ENCODE peak calls at places on chromosome 2, in six cellular contexts. One of them, this sample, is unnamed.
A peak's percentile ranks its signal among the peaks of the same experiment; 100 is the strongest.

GRCh38 chr2:163735692-163736432 is at the start of gene FIGN:
- DNase-seq in AG09309: peak; percentile 61
- DNase-seq in epithelial cell of esophagus: peak; percentile 82
- DNase-seq in stomach: peak; percentile 73
- DNase-seq in HCT116: no peak
- DNase-seq in psoas muscle: peak; percentile 85
- DNase-seq in this sample: peak; percentile 55

GRCh38 chr2:31086585-31086984 is 51.7 kb downstream of the GALNT14 start:
- DNase-seq in HCT116: no peak
- DNase-seq in AG09309: no peak
- DNase-seq in stomach: no peak
- DNase-seq in epithelial cell of esophagus: no peak
- DNase-seq in psoas muscle: no peak
- DNase-seq in this sample: no peak

GRCh38 chr2:38146302-38146916 is 70.5 kb upstream of the CYP1B1 start:
- DNase-seq in HCT116: peak; percentile 37
- DNase-seq in epithelial cell of esophagus: peak; percentile 67
- DNase-seq in psoas muscle: peak; percentile 47
- DNase-seq in AG09309: peak; percentile 83
- DNase-seq in stomach: no peak
- DNase-seq in this sample: peak; percentile 70

GRCh38 chr2:128734521-128735295 is 416.0 kb upstream of the HS6ST1 start:
- DNase-seq in psoas muscle: peak; percentile 37
- DNase-seq in epithelial cell of esophagus: no peak
- DNase-seq in AG09309: no peak
- DNase-seq in HCT116: no peak
- DNase-seq in stomach: no peak
- DNase-seq in this sample: no peak

GRCh38 chr2:124027182-124027581 is 2.1 kb downstream of the CNTNAP5 start:
- DNase-seq in psoas muscle: no peak
- DNase-seq in HCT116: no peak
- DNase-seq in stomach: peak; percentile 27
- DNase-seq in AG09309: no peak
- DNase-seq in epithelial cell of esophagus: peak; percentile 62
- DNase-seq in this sample: peak; percentile 9

GRCh38 chr2:234950730-234951385 is 959 bp upstream of the SH3BP4 start:
- DNase-seq in stomach: no peak
- DNase-seq in psoas muscle: no peak
- DNase-seq in HCT116: no peak
- DNase-seq in AG09309: no peak
- DNase-seq in epithelial cell of esophagus: no peak
- DNase-seq in this sample: no peak

GRCh38 chr2:169164311-169164710 is 94.9 kb downstream of the DHRS9 start:
- DNase-seq in AG09309: no peak
- DNase-seq in psoas muscle: no peak
- DNase-seq in HCT116: no peak
- DNase-seq in epithelial cell of esophagus: no peak
- DNase-seq in stomach: no peak
- DNase-seq in this sample: no peak

GRCh38 chr2:10236571-10237391 is 65.9 kb upstream of the HPCAL1 start:
- DNase-seq in psoas muscle: no peak
- DNase-seq in epithelial cell of esophagus: no peak
- DNase-seq in stomach: no peak
- DNase-seq in AG09309: no peak
- DNase-seq in HCT116: no peak
- DNase-seq in this sample: no peak

GRCh38 chr2:200356794-200357472 is 50.4 kb downstream of the SPATS2L start:
- DNase-seq in HCT116: no peak
- DNase-seq in stomach: no peak
- DNase-seq in psoas muscle: no peak
- DNase-seq in AG09309: peak; percentile 60
- DNase-seq in epithelial cell of esophagus: no peak
- DNase-seq in this sample: no peak

GRCh38 chr2:71505086-71505769 is 51.9 kb downstream of the DYSF start:
- DNase-seq in psoas muscle: peak; percentile 40
- DNase-seq in AG09309: no peak
- DNase-seq in HCT116: no peak
- DNase-seq in stomach: no peak
- DNase-seq in epithelial cell of esophagus: no peak
- DNase-seq in this sample: no peak

GRCh38 chr2:126756125-126756524 is 100.2 kb downstream of the GYPC start:
- DNase-seq in epithelial cell of esophagus: no peak
- DNase-seq in psoas muscle: no peak
- DNase-seq in stomach: no peak
- DNase-seq in HCT116: no peak
- DNase-seq in AG09309: no peak
- DNase-seq in this sample: no peak

GRCh38 chr2:174012347-174013309 is 47.5 kb upstream of the SP3 start:
- DNase-seq in epithelial cell of esophagus: peak; percentile 39
- DNase-seq in psoas muscle: peak; percentile 77
- DNase-seq in AG09309: no peak
- DNase-seq in HCT116: no peak
- DNase-seq in stomach: peak; percentile 63
- DNase-seq in this sample: no peak

GRCh38 chr2:225091336-225091735 is 49.1 kb upstream of the DOCK10 start:
- DNase-seq in HCT116: peak; percentile 37
- DNase-seq in stomach: no peak
- DNase-seq in AG09309: peak; percentile 78
- DNase-seq in epithelial cell of esophagus: peak; percentile 95
- DNase-seq in psoas muscle: no peak
- DNase-seq in this sample: peak; percentile 64

GRCh38 chr2:162828545-162828944 is 10.0 kb downstream of the KCNH7 start:
- DNase-seq in stomach: no peak
- DNase-seq in epithelial cell of esophagus: peak; percentile 56
- DNase-seq in HCT116: no peak
- DNase-seq in psoas muscle: no peak
- DNase-seq in AG09309: no peak
- DNase-seq in this sample: peak; percentile 25

GRCh38 chr2:86305195-86305975 is 32.0 kb downstream of the REEP1 start:
- DNase-seq in psoas muscle: no peak
- DNase-seq in HCT116: no peak
- DNase-seq in epithelial cell of esophagus: no peak
- DNase-seq in stomach: no peak
- DNase-seq in AG09309: no peak
- DNase-seq in this sample: no peak

GRCh38 chr2:40304340-40304739 is 147.6 kb downstream of the SLC8A1 start:
- DNase-seq in epithelial cell of esophagus: no peak
- DNase-seq in HCT116: no peak
- DNase-seq in stomach: no peak
- DNase-seq in AG09309: no peak
- DNase-seq in psoas muscle: no peak
- DNase-seq in this sample: no peak

GRCh38 chr2:226423498-226423960 is 376.1 kb downstream of the IRS1 start:
- DNase-seq in psoas muscle: no peak
- DNase-seq in stomach: peak; percentile 26
- DNase-seq in HCT116: no peak
- DNase-seq in AG09309: no peak
- DNase-seq in epithelial cell of esophagus: peak; percentile 60
- DNase-seq in this sample: no peak

GRCh38 chr2:128392207-128392606 is 73.5 kb upstream of the HS6ST1 start:
- DNase-seq in stomach: no peak
- DNase-seq in psoas muscle: no peak
- DNase-seq in AG09309: no peak
- DNase-seq in epithelial cell of esophagus: no peak
- DNase-seq in HCT116: no peak
- DNase-seq in this sample: no peak

GRCh38 chr2:36538345-36538744 is 59.6 kb downstream of the FEZ2 start:
- DNase-seq in epithelial cell of esophagus: no peak
- DNase-seq in HCT116: no peak
- DNase-seq in psoas muscle: no peak
- DNase-seq in stomach: no peak
- DNase-seq in AG09309: no peak
- DNase-seq in this sample: no peak

GRCh38 chr2:49936965-49937364 is 782.6 kb upstream of the FSHR start:
- DNase-seq in epithelial cell of esophagus: no peak
- DNase-seq in psoas muscle: no peak
- DNase-seq in AG09309: no peak
- DNase-seq in stomach: no peak
- DNase-seq in HCT116: no peak
- DNase-seq in this sample: no peak

GRCh38 chr2:48532824-48533223 is 2.9 kb downstream of the STON1 start:
- DNase-seq in stomach: no peak
- DNase-seq in epithelial cell of esophagus: peak; percentile 18
- DNase-seq in psoas muscle: no peak
- DNase-seq in AG09309: no peak
- DNase-seq in HCT116: no peak
- DNase-seq in this sample: no peak

GRCh38 chr2:232891621-232892071 is 21.6 kb downstream of the SNORC start:
- DNase-seq in AG09309: peak; percentile 53
- DNase-seq in epithelial cell of esophagus: peak; percentile 85
- DNase-seq in HCT116: no peak
- DNase-seq in psoas muscle: peak; percentile 15
- DNase-seq in stomach: no peak
- DNase-seq in this sample: peak; percentile 39

GRCh38 chr2:239546541-239546940 is 145.7 kb upstream of the HDAC4 start:
- DNase-seq in epithelial cell of esophagus: no peak
- DNase-seq in stomach: no peak
- DNase-seq in psoas muscle: no peak
- DNase-seq in HCT116: no peak
- DNase-seq in AG09309: no peak
- DNase-seq in this sample: no peak

GRCh38 chr2:216932113-216932512 is 72.2 kb upstream of the TNP1 start:
- DNase-seq in AG09309: no peak
- DNase-seq in HCT116: no peak
- DNase-seq in epithelial cell of esophagus: no peak
- DNase-seq in psoas muscle: no peak
- DNase-seq in stomach: no peak
- DNase-seq in this sample: no peak

GRCh38 chr2:55063226-55063625 is 13.0 kb upstream of the RTN4 start:
- DNase-seq in AG09309: no peak
- DNase-seq in psoas muscle: no peak
- DNase-seq in HCT116: no peak
- DNase-seq in stomach: no peak
- DNase-seq in epithelial cell of esophagus: no peak
- DNase-seq in this sample: no peak

GRCh38 chr2:55059793-55060192 is 9.5 kb upstream of the RTN4 start:
- DNase-seq in psoas muscle: no peak
- DNase-seq in epithelial cell of esophagus: no peak
- DNase-seq in stomach: no peak
- DNase-seq in HCT116: no peak
- DNase-seq in AG09309: no peak
- DNase-seq in this sample: no peak

GRCh38 chr2:55061534-55062344 is 11.5 kb upstream of the RTN4 start:
- DNase-seq in epithelial cell of esophagus: no peak
- DNase-seq in AG09309: no peak
- DNase-seq in stomach: no peak
- DNase-seq in HCT116: no peak
- DNase-seq in psoas muscle: no peak
- DNase-seq in this sample: no peak

GRCh38 chr2:55062754-55063153 is 12.5 kb upstream of the RTN4 start:
- DNase-seq in epithelial cell of esophagus: no peak
- DNase-seq in psoas muscle: no peak
- DNase-seq in stomach: no peak
- DNase-seq in AG09309: no peak
- DNase-seq in HCT116: no peak
- DNase-seq in this sample: no peak

DNA sequence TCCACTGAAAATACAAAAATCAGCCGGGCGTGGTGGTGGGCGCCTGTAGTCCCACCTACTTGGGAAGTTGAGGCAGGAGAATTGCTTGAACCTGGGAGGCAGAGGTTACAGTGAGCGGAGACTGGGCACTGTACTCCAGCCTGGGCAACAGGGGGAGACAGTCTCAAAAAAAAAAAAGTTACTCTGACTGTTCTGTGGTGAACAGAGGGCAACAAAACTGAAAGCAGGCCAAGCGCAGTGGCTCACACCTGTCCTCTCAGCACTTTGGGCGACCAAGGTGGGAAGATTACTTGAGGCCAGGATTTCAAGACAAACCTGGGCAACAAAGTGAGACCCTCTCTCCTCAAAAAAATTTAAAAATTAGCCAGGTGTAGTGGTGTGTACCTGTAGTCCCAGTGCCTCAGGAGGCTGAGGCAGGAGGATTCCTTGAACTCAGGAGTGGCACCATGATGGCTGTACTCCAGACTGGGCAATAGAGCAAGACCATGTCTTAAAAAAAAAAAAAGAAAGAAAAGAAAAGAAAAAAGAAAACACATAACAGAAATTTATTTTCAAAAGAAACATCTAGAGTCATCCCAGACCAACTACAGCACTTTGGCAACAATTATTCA is 13.6 kb upstream of the RTN4 start:
- DNase-seq in AG09309: no peak
- DNase-seq in epithelial cell of esophagus: peak; percentile 13
- DNase-seq in stomach: no peak
- DNase-seq in psoas muscle: no peak
- DNase-seq in HCT116: no peak
- DNase-seq in this sample: no peak
- TF ChIP-seq CTCF in AG09309: peak; percentile 7
- TF ChIP-seq CTCF in epithelial cell of esophagus: no peak
- TF ChIP-seq CTCF in stomach: no peak
- TF ChIP-seq CTCF in psoas muscle: no peak
- TF ChIP-seq CTCF in HCT116: peak; percentile 27
- TF ChIP-seq CTCF in this sample: no peak

GRCh38 chr2:136134126-136134525 is 16.2 kb upstream of the CXCR4 start:
- DNase-seq in HCT116: no peak
- DNase-seq in epithelial cell of esophagus: no peak
- DNase-seq in stomach: no peak
- DNase-seq in AG09309: no peak
- DNase-seq in psoas muscle: no peak
- DNase-seq in this sample: no peak
- H3K4me3 ChIP-seq in HCT116: no peak overlapping the region
- H3K4me3 ChIP-seq in epithelial cell of esophagus: no peak overlapping the region
- H3K4me3 ChIP-seq in stomach: no peak overlapping the region
- H3K4me3 ChIP-seq in AG09309: no peak overlapping the region
- H3K4me3 ChIP-seq in psoas muscle: no peak overlapping the region
- H3K4me3 ChIP-seq in this sample: no peak overlapping the region

DNA sequence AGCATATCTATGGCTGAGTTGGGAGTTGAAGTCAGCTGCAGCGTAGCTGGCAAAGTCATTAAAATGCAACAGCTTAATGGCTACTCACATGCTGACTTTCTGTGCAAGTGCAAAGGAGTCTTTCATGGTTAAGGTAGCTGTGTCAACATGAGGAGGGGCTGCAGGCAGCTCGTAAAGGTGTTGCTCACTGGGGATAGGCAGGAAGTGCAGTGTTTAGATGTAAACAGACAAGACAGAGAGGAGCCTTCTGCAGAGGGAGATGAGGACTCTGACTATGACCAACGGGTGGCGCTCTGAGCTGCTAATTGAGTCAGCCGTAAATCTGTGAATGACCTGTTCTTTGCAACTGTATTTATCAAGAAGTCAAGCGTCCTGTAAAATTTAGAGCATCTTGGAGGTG is 22.3 kb upstream of the CAVIN2 start:
- DNase-seq in stomach: no peak
- DNase-seq in epithelial cell of esophagus: peak; percentile 68
- DNase-seq in psoas muscle: no peak
- DNase-seq in AG09309: no peak
- DNase-seq in HCT116: peak; percentile 57
- DNase-seq in this sample: no peak
- TF ChIP-seq CTCF in stomach: no peak
- TF ChIP-seq CTCF in epithelial cell of esophagus: peak; percentile 55
- TF ChIP-seq CTCF in psoas muscle: no peak
- TF ChIP-seq CTCF in AG09309: peak; percentile 53
- TF ChIP-seq CTCF in HCT116: peak; percentile 75
- TF ChIP-seq CTCF in this sample: peak; percentile 52

DNA sequence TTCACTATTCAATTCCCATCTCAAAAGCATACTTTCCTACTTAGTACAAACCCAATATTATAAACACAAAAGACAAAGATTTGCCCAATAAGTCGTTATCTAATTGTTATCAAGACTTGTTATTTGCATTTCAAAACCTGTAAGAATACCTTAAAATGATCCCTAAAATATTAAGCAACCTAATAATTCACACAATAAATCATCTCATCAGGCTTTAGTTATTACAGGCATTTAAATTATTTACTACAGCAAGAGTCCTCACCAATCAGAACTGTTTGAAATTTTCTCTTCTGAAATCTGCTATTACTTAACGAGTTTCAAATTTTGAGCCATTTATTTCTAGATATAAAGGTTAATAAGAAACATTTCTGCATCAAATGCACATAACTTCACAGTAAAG is 1.6 kb downstream of the CCDC88A start:
- DNase-seq in AG09309: no peak
- DNase-seq in HCT116: no peak
- DNase-seq in stomach: no peak
- DNase-seq in epithelial cell of esophagus: no peak
- DNase-seq in psoas muscle: no peak
- DNase-seq in this sample: no peak
- H3K4me3 ChIP-seq in AG09309: peak overlapping the region; percentile 99
- H3K4me3 ChIP-seq in HCT116: no peak overlapping the region
- H3K4me3 ChIP-seq in stomach: peak overlapping the region; percentile 79
- H3K4me3 ChIP-seq in epithelial cell of esophagus: peak overlapping the region; percentile 65
- H3K4me3 ChIP-seq in psoas muscle: peak overlapping the region; percentile 89
- H3K4me3 ChIP-seq in this sample: peak overlapping the region; percentile 97